ENCODE peak calls at places on chromosomes 16 and 17, in ten cellular contexts. G is cardiac muscle cell, L is sigmoid colon, A is A549, X is esophagus squamous epithelium, M is suprapubic skin, W is brain microvascular endothelial cell, J is mammary epithelial cell, Z is IMR-90, B is neural progenitor cell. D is an unnamed sample.

GRCh38 chr16:10981697-10982216 is 37.4 kb downstream of the CLEC16A start:
- DNase-seq in W (no peak), L (no peak), A (peak), M (no peak), X (no peak), J (peak), B (no peak), G (no peak), Z (no peak), D (no peak)

GRCh38 chr17:47879776-47880452 is 16.1 kb upstream of the SP2 start:
- DNase-seq in W (no peak), L (no peak), Z (no peak), M (no peak), G (no peak), A (no peak), B (no peak), J (no peak), X (no peak), D (no peak)

GRCh38 chr17:34235389-34236028 is 19.6 kb upstream of the CCL2 start:
- DNase-seq in A (no peak), X (no peak), W (no peak), B (peak), G (peak), M (no peak), L (peak), Z (peak), J (no peak), D (no peak)

GRCh38 chr17:80453980-80454556 is 22.3 kb downstream of the NPTX1 start:
- DNase-seq in X (no peak), B (no peak), A (no peak), W (no peak), Z (no peak), G (no peak), J (no peak), M (no peak), L (no peak), D (no peak)

GRCh38 chr17:73710095-73710592 is 65.9 kb upstream of the SDK2 start:
- DNase-seq in M (no peak), Z (peak), J (peak), L (no peak), W (peak), A (peak), G (peak), B (peak), X (no peak), D (peak)

GRCh38 chr16:89805136-89805905 is 11.1 kb downstream of the FANCA start:
- DNase-seq in A (no peak), L (no peak), W (no peak), G (no peak), B (no peak), X (no peak), Z (peak), M (no peak), J (no peak), D (peak)

GRCh38 chr17:17994271-17994670 is 21.6 kb downstream of the DRC3 start:
- DNase-seq in M (no peak), G (peak), A (peak), J (no peak), W (no peak), L (no peak), Z (no peak), X (no peak), B (peak), D (no peak)

GRCh38 chr16:29983420-29984136 is 9.9 kb downstream of the TAOK2 start:
- DNase-seq in W (no peak), M (peak), B (no peak), X (no peak), J (no peak), Z (peak), G (no peak), L (no peak), A (no peak), D (no peak)

GRCh38 chr16:55367301-55367745 is 43.3 kb downstream of the IRX6 start:
- DNase-seq in L (no peak), A (no peak), M (no peak), W (no peak), J (no peak), G (peak), X (no peak), B (no peak), Z (no peak), D (no peak)

GRCh38 chr16:55369151-55369550 is 45.1 kb downstream of the IRX6 start:
- DNase-seq in L (no peak), M (no peak), X (no peak), Z (no peak), G (no peak), B (no peak), A (no peak), J (no peak), W (no peak), D (no peak)

GRCh38 chr16:55368205-55368604 is 44.2 kb downstream of the IRX6 start:
- DNase-seq in W (no peak), M (no peak), A (no peak), J (no peak), Z (no peak), B (no peak), X (no peak), L (no peak), G (no peak), D (no peak)

GRCh38 chr16:55364811-55365210 is 40.8 kb downstream of the IRX6 start:
- DNase-seq in A (no peak), M (no peak), X (no peak), B (peak), J (no peak), L (no peak), Z (no peak), G (no peak), W (no peak), D (no peak)

DNA sequence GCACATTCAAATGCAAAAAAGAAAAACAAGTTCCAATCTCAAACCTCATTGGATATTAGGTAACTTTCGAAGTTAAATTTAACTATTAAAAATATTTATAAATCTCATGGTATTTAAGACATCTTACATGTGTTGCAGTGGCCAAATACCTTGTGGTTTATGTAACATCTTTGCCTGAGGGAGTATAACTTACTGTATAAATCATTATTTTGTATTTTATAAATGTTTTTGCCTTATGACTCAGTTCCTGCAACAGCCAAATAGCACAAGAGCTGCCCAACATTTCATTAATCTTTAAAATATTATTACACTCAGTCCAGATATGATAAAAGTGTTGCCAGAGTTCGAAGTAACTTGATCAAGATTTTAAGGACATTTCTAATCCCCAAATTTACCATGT is 43.8 kb downstream of the IRX6 start:
- DNase-seq in J (peak), A (no peak), B (no peak), L (no peak), M (no peak), Z (peak), X (no peak), W (no peak), G (peak), D (no peak)
- H3K4me3 ChIP-seq in J (no peak), A (no peak), B (no peak), L (no peak), M (no peak), Z (no peak), X (no peak), W (no peak), G (no peak), D (no peak)

DNA sequence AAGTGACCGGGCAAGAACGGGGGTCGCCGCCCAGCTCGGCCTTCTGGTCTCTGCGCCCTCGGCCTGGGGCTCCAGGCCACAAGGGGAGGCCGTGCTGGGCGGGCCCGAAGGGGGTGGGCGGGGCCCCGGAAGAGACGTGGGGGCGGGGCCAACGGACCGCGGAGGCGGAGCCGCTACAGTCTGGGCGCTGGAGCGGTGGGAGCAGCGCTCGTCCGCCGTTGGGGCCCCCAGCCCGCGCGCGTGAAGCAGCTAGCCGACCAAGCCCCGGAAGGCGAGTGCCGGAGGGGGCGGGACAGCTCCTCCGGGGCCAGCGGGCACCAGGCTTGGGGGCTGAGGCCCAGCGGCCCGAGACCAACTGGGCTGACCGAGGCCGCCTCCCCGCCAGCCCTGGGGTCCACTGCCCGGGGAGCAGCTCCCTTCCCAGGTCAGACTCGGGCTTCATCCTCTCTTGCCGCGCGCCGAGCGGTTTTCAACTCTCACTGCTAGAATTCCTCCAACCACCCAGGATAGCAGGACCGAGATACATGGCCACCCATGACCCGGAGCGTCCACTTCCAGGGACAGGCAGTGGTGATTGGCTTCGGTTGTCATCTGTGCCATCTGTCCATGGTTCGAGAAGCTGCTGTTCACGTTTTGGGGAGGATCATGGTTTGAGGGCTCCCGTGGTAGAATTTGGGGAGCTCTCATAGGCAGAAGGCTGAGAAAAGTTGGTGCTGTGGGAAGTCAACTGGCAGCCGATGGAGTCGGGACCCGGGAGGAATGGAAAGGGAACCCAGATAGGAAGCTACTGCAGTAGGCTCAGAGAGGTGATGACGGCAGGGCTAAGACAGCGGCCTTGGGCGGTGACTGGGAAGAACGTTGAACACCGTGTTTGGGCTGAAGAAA is 44.6 kb upstream of the LCMT1 start:
- DNase-seq in J (peak), L (peak), B (peak), A (peak), M (peak), X (no peak), G (peak), Z (peak), W (peak), D (no peak)
- TF ChIP-seq CTCF in J (no peak), L (no peak), B (peak), A (no peak), M (no peak), X (no peak), G (no peak), Z (no peak), W (no peak), D (no peak)

GRCh38 chr17:82215095-82215971 is 2.7 kb upstream of the CCDC57 start:
- DNase-seq in X (no peak), J (no peak), W (no peak), L (peak), A (peak), G (peak), Z (no peak), M (peak), B (no peak), D (no peak)
- H3K27ac ChIP-seq in X (peak), J (no peak), W (no peak), L (peak), A (peak), G (no peak), Z (peak), M (no peak), B (no peak), D (peak)

GRCh38 chr17:44967026-44967906 is 837 bp downstream of the C1QL1 start:
- DNase-seq in B (peak), X (no peak), J (no peak), Z (no peak), W (no peak), L (no peak), M (no peak), A (no peak), G (no peak), D (no peak)
- H3K4me3 ChIP-seq in B (peak), X (peak), J (no peak), Z (peak), W (no peak), L (peak), M (peak), A (peak), G (peak), D (peak)

GRCh38 chr17:77892469-77893143 is 65.9 kb upstream of the TNRC6C start:
- DNase-seq in Z (no peak), L (peak), A (no peak), W (no peak), B (peak), M (peak), J (no peak), X (no peak), G (peak), D (no peak)
- TF ChIP-seq CTCF in Z (peak), L (no peak), A (peak), W (peak), B (peak), M (no peak), J (peak), X (no peak), G (peak), D (no peak)

GRCh38 chr16:4624827-4625616 is 396 bp downstream of the MGRN1 start:
- DNase-seq in L (peak), Z (peak), M (peak), X (no peak), A (no peak), W (peak), J (peak), B (peak), G (peak), D (peak)

GRCh38 chr16:4623593-4623992 is 1.0 kb upstream of the MGRN1 start:
- DNase-seq in X (no peak), L (no peak), W (no peak), B (no peak), G (no peak), A (no peak), Z (no peak), M (no peak), J (no peak), D (no peak)

GRCh38 chr16:4624015-4624826 is at the start of gene MGRN1:
- DNase-seq in B (peak), A (peak), G (peak), X (peak), J (peak), Z (peak), L (peak), M (peak), W (peak), D (peak)

GRCh38 chr16:4626396-4626795 is 1.8 kb downstream of the MGRN1 start:
- DNase-seq in Z (no peak), G (no peak), W (no peak), M (no peak), B (peak), L (no peak), A (no peak), X (no peak), J (no peak), D (no peak)

DNA sequence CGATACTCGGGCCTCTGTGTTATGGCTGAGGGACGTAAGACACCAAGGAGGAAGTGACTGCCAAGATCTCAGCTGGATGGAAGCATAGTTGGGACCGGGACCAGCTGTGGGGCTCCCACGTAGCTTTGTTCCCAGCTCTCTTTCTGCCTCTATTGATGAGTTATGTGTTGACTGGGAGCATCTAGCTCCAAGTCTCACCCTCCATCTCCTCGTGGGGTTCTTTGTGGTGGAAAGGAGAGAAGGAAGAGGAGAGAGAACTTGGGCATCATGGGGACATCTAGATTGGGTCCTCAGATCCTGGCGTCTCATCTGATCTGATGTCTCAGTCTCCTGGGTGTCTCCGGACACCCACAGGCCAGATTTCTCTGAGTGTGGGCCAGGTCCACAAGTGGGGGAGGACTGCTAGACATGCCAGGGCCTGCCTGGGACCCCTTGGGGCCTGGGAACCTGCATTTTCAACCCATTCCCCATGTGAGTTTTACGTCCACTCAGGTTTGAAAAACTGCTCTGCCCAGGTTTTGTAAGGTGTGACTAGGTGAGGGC is 1.1 kb downstream of the MGRN1 start:
- DNase-seq in Z (no peak), X (no peak), B (peak), J (no peak), M (no peak), G (no peak), A (no peak), W (no peak), L (no peak), D (no peak)
- H3K27ac ChIP-seq in Z (peak), X (peak), B (no peak), J (peak), M (peak), G (peak), A (peak), W (peak), L (peak), D (peak)

GRCh38 chr16:56633535-56633934 is 1.1 kb downstream of the MT1M start:
- DNase-seq in Z (no peak), X (no peak), M (no peak), W (no peak), B (no peak), A (no peak), G (no peak), L (no peak), J (no peak), D (no peak)
- H3K4me3 ChIP-seq in Z (no peak), X (peak), M (peak), W (no peak), B (no peak), A (no peak), G (no peak), L (peak), J (no peak), D (no peak)

DNA sequence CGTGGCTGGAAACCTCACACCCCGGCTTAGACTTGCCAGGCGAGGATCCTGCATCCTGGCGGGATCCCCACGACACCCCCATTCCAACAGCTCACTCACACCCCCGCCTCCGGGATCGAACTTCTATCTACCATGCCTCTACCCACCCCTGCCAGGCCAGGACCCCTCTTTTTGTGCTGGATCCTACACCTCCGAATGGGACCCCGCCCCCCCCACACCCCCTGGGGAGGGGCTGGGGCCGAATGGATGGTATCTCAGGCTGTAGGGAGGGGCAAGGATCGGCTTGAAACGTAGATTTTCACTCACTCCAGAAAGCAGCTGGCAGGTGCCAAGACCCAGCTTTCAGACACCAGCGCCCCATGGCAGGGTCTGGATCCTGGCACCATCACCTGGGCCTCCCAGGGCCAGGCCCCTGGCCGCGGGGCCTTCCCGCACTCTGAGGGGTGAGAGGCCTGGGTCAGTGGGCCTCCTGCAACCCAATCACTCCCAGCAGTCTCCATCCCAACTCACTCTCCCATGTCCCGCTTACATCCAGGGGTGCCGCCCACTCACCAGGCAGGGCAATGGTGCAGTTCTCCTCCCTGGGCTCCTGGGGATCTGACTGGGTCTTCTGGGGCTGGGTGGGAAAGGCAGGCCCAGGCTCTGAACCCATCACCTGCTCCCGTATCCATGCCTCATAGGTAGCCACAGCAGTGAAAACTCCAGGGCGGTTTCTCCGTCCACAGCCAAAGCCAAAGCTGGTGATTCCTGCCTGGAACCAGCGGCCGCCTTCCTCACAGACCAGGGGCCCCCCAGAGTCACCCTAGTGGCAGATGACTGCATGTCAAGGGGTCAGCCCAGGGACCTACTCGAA is 6.6 kb downstream of the PRSS36 start:
- DNase-seq in X (no peak), M (no peak), A (no peak), L (peak), W (no peak), Z (no peak), B (no peak), J (no peak), G (no peak), D (no peak)
- TF ChIP-seq CTCF in X (no peak), M (no peak), A (no peak), L (no peak), W (no peak), Z (no peak), B (peak), J (no peak), G (no peak), D (no peak)

DNA sequence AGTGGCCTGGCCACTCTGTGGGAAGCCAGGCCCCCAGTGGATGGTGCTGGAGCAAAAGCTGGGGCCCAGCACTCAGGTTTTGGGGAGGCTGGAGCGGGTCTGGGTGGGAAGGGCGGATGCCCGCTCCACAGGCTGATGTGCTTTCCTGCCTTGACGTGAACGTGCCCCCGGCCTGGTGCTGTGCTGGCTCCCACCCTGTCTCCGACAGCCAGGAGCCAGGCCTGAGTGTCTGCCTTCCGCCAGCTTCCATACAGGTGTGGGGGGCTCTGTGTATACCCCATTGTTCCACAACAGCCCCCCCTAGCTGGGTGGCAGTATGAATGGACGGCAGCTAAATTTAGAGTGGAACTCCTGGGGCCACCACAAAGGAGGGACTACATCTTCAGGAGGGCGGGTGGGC is 20.0 kb downstream of the HIC1 start:
- DNase-seq in M (no peak), G (no peak), A (no peak), Z (no peak), B (no peak), W (no peak), J (no peak), L (no peak), X (no peak), D (no peak)
- H3K27ac ChIP-seq in M (peak), G (peak), A (no peak), Z (no peak), B (no peak), W (no peak), J (no peak), L (peak), X (peak), D (no peak)